ENCODE peak calls at places on chromosome 15, in seven cellular contexts. Y, T, O, E, P, I and A are unnamed samples.

GRCh38 chr15:37199546-37199945 is 99.2 kb upstream of the MEIS2 start:
- DNase-seq in Y (no peak), P (no peak), O (no peak), E (peak), I (no peak), T (no peak), A (no peak)

GRCh38 chr15:68325721-68326120 is 48.2 kb downstream of the FEM1B start:
- DNase-seq in T (no peak), O (peak), I (no peak), E (no peak), P (no peak), Y (no peak), A (no peak)

GRCh38 chr15:28987337-28987736 is 101.6 kb downstream of the APBA2 start:
- DNase-seq in P (no peak), Y (no peak), O (no peak), E (no peak), I (no peak), T (no peak), A (no peak)

GRCh38 chr15:59237119-59237853 is 30.6 kb downstream of the LDHAL6B start:
- DNase-seq in O (no peak), E (no peak), T (no peak), Y (no peak), P (no peak), I (no peak), A (no peak)

GRCh38 chr15:49620174-49620573 is 444 bp downstream of the FAM227B start:
- DNase-seq in T (no peak), O (no peak), I (peak), E (no peak), Y (no peak), P (no peak), A (no peak)

GRCh38 chr15:76258460-76258859 is 52.8 kb downstream of the ETFA start:
- DNase-seq in Y (no peak), I (no peak), O (no peak), P (no peak), E (no peak), T (no peak), A (no peak)

GRCh38 chr15:34055868-34056595 is 17.0 kb upstream of the AVEN start:
- DNase-seq in E (no peak), T (no peak), P (no peak), Y (no peak), O (no peak), I (peak), A (no peak)

GRCh38 chr15:38176155-38176554 is 76.5 kb upstream of the SPRED1 start:
- DNase-seq in Y (no peak), T (no peak), O (peak), P (no peak), E (no peak), I (peak), A (no peak)

GRCh38 chr15:58268746-58269145 is 130.6 kb downstream of the AQP9 start:
- DNase-seq in O (no peak), T (no peak), Y (no peak), P (no peak), E (no peak), I (no peak), A (no peak)

GRCh38 chr15:47717036-47717611 is at the start of gene SEMA6D:
- DNase-seq in T (no peak), Y (no peak), O (peak), P (peak), E (peak), I (peak), A (no peak)

GRCh38 chr15:82648257-82649103 is 1.3 kb upstream of the CPEB1 start:
- DNase-seq in Y (no peak), P (peak), E (no peak), O (no peak), I (no peak), T (no peak), A (no peak)

GRCh38 chr15:33859992-33860545 is 108.2 kb upstream of the CHRM5 start:
- DNase-seq in I (no peak), P (no peak), T (no peak), O (no peak), E (no peak), Y (no peak), A (no peak)

GRCh38 chr15:48096813-48097212 is 24.0 kb upstream of the SLC24A5 start:
- DNase-seq in O (no peak), T (no peak), E (peak), P (no peak), I (peak), Y (no peak), A (no peak)

GRCh38 chr15:68566377-68566954 is 12.3 kb upstream of the CORO2B start:
- DNase-seq in T (no peak), P (no peak), O (no peak), E (no peak), I (no peak), Y (no peak), A (no peak)

GRCh38 chr15:62119224-62119925 is 45.7 kb downstream of the C2CD4B start:
- DNase-seq in P (no peak), E (no peak), Y (no peak), T (no peak), I (peak), O (no peak), A (peak)

GRCh38 chr15:28112962-28113361 is 13.8 kb upstream of the OCA2 start:
- DNase-seq in P (no peak), E (no peak), O (no peak), Y (no peak), T (no peak), I (no peak), A (no peak)

GRCh38 chr15:41772720-41773331 is 1.5 kb upstream of the MAPKBP1 start:
- DNase-seq in T (peak), P (peak), I (peak), O (peak), E (no peak), Y (peak), A (peak)

GRCh38 chr15:58462973-58463663 is 31.3 kb downstream of the LIPC start:
- DNase-seq in P (no peak), E (no peak), O (no peak), T (no peak), I (no peak), Y (no peak), A (no peak)

GRCh38 chr15:28921336-28921735 is 35.6 kb downstream of the APBA2 start:
- DNase-seq in E (no peak), I (no peak), O (no peak), P (no peak), T (no peak), Y (no peak), A (no peak)

GRCh38 chr15:84113919-84114318 is 121.7 kb upstream of the GOLGA6L4 start:
- DNase-seq in T (no peak), O (no peak), P (no peak), E (no peak), Y (no peak), I (no peak), A (no peak)

GRCh38 chr15:95119041-95119440 is 887.7 kb downstream of the MCTP2 start:
- DNase-seq in T (no peak), P (no peak), I (peak), O (no peak), E (no peak), Y (no peak), A (no peak)

GRCh38 chr15:94297543-94297942 is 66.2 kb downstream of the MCTP2 start:
- DNase-seq in O (no peak), P (no peak), E (no peak), Y (no peak), I (no peak), T (no peak), A (peak)

GRCh38 chr15:98794211-98794610 is 145.9 kb downstream of the IGF1R start:
- DNase-seq in P (no peak), O (no peak), Y (no peak), I (no peak), T (no peak), E (no peak), A (no peak)

GRCh38 chr15:100559330-100559729 is 30.6 kb upstream of the CERS3 start:
- DNase-seq in E (no peak), O (no peak), Y (no peak), P (no peak), T (no peak), I (peak), A (no peak)

GRCh38 chr15:90425726-90426346 is 37.8 kb downstream of the IQGAP1 start:
- DNase-seq in I (no peak), O (no peak), P (no peak), T (no peak), Y (no peak), E (no peak), A (no peak)
- H3K27ac ChIP-seq in I (no peak), O (no peak), P (no peak), T (no peak), Y (peak), E (peak), A (no peak)

DNA sequence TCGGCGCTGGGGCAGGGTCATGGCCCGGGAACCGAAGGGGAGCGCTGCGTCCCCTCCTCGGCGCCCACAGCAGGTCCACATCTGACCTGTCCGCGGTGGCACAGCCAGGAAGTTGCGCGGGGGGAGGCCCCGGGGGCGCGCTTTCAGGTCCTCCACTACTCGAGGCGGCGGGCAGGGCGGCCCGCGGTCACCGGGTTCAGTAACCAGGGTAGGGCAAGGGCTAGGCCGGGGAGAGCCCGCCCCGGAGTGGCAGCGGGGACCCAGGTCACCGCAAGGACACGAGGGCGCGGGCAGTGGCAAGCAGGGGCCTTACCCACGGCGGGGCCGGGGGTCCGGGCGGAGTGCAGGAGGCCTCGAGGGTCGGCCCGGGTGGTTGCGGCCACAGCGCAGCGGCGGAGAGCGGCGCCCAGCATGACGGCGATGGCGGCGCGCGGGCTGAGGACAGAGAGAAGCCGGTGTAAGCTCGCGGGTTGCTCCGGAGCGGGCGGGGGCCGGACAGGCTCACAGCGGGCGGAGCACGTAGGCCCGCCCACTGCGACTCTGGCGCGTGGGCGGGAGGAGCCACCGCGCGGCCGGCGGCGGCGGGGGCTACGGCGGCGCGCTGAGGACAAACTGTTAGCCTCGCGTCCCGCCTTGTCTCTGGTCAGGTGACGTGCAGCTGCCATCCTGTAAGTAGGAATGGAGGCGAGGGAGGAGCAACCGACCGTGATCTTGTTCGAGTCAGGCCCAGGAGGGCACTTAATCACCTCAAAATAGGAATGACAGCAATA is at the start of gene COX5A:
- DNase-seq in Y (peak), E (peak), P (peak), T (peak), O (peak), I (peak), A (peak)
- H3K27ac ChIP-seq in Y (peak), E (peak), P (peak), T (peak), O (peak), I (peak), A (peak)

GRCh38 chr15:39613861-39614260 is 33.0 kb downstream of the THBS1 start:
- DNase-seq in T (no peak), P (no peak), I (no peak), E (no peak), Y (no peak), O (no peak), A (no peak)

GRCh38 chr15:39621210-39621609 is 40.3 kb downstream of the THBS1 start:
- DNase-seq in Y (no peak), E (no peak), O (no peak), P (no peak), I (no peak), T (no peak), A (no peak)

GRCh38 chr15:39616731-39617455 is 36.0 kb downstream of the THBS1 start:
- DNase-seq in O (no peak), P (no peak), T (no peak), E (no peak), Y (no peak), I (peak), A (no peak)

GRCh38 chr15:39621961-39622360 is 41.1 kb downstream of the THBS1 start:
- DNase-seq in I (no peak), E (no peak), Y (no peak), O (no peak), T (no peak), P (no peak), A (no peak)

DNA sequence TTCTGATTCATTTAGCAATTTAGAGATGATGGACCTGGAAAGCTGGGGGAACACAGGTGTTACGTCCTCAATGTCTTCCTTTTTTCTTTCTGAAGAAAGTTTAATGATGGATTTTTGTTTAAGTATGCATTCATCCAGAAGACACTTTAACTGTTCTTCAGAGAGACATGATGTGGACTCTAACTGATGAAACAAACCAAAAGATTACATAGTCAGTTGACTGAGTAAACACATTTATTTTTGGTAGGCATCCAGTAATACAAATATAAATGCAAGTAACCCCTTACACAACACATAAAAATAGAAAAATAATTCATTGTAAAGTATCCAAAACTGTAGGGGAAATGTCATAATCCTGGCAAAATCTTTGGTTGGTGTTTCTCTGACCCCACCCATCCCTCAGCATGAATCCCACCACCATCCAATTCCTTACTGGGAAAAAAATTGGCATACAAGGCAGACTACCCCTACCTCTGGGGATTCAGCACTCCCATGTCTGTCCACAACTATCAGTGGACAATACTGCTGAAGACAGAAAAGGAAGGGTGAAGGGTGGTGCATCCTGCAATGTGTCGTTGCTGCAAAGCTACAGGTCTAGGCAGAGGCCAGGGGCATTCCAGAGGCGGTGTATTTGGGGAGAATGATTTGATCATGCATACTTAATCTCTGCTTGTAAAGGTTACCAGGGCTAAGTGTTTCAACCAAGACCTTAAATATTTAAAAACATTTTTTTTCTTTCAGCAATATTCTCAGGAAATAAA is 37.4 kb downstream of the THBS1 start:
- DNase-seq in P (no peak), I (no peak), T (no peak), Y (no peak), O (no peak), E (no peak), A (no peak)
- H3K27ac ChIP-seq in P (no peak), I (no peak), T (no peak), Y (no peak), O (no peak), E (no peak), A (no peak)

GRCh38 chr15:86268558-86268957 is 188.9 kb downstream of the AGBL1 start:
- DNase-seq in E (no peak), T (no peak), P (no peak), O (no peak), I (no peak), Y (no peak), A (no peak)

GRCh38 chr15:86263235-86263634 is 183.6 kb downstream of the AGBL1 start:
- DNase-seq in I (no peak), E (no peak), P (no peak), Y (no peak), O (no peak), T (no peak), A (no peak)

GRCh38 chr15:86266896-86267484 is 187.3 kb downstream of the AGBL1 start:
- DNase-seq in E (no peak), Y (no peak), P (no peak), T (no peak), I (no peak), O (no peak), A (no peak)

GRCh38 chr15:86273309-86273708 is 193.6 kb downstream of the AGBL1 start:
- DNase-seq in O (no peak), I (no peak), P (no peak), Y (no peak), E (no peak), T (no peak), A (no peak)

DNA sequence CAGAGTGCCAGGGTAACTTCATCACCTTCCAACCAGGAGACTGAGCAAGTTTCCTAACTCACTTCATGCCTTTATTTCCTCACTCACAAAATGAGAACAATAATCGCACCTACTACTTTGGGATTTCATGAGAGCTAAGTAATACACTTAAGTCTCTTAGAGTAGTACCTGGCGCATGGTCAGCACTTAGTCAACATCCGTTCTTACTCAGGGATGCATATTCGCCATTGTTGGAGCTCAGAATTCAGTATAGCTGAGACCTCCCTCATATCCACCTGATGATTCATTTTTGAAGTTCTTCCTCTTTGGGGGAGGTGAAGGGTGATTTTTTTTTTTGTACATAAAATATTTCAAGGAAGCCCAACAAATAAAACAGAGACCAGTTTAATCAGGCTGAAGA is 188.2 kb downstream of the AGBL1 start:
- DNase-seq in P (no peak), O (no peak), I (no peak), T (no peak), E (no peak), Y (no peak), A (no peak)
- H3K27ac ChIP-seq in P (no peak), O (no peak), I (no peak), T (no peak), E (no peak), Y (no peak), A (no peak)

DNA sequence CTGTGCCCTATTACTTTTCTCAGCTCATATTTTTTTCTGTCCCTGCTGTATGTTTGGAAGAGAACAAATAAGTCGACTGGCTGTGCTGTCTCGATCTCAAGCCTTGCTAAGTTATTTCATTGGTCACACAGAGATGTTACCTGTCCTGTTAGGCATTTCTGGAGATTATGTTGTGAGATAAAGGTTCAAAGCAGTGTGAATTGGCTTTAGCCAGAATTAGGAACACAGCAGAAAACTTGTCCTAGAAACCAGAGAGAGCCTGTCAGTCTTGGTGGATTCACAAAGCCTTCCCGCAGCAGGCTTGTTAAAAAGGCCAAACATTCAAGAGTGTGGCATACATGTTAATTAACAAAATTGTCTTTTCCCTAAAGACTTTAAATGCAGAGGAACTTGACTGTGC is 25.0 kb downstream of the ABHD2 start:
- DNase-seq in Y (no peak), T (no peak), E (no peak), O (no peak), I (no peak), P (no peak), A (no peak)
- H3K27ac ChIP-seq in Y (no peak), T (no peak), E (peak), O (peak), I (no peak), P (peak), A (no peak)

GRCh38 chr15:89662893-89663673 is 7.8 kb upstream of the KIF7 start:
- DNase-seq in O (peak), E (no peak), I (peak), P (no peak), Y (no peak), T (no peak), A (no peak)
- H3K27ac ChIP-seq in O (peak), E (no peak), I (peak), P (peak), Y (no peak), T (no peak), A (no peak)

GRCh38 chr15:66622677-66623076 is 56.9 kb upstream of the LCTL start:
- DNase-seq in T (no peak), Y (no peak), I (no peak), O (no peak), P (no peak), E (no peak), A (no peak)
- H3K27ac ChIP-seq in T (no peak), Y (no peak), I (no peak), O (no peak), P (no peak), E (no peak), A (no peak)

GRCh38 chr15:85588657-85589056 is 206.1 kb downstream of the KLHL25 start:
- DNase-seq in O (no peak), P (no peak), T (no peak), Y (no peak), I (peak), E (no peak), A (no peak)

GRCh38 chr15:85593809-85594441 is 200.8 kb downstream of the KLHL25 start:
- DNase-seq in T (no peak), E (no peak), O (no peak), Y (no peak), P (no peak), I (no peak), A (no peak)

GRCh38 chr15:85589873-85590272 is 204.9 kb downstream of the KLHL25 start:
- DNase-seq in I (peak), P (no peak), E (no peak), Y (no peak), T (no peak), O (no peak), A (no peak)

GRCh38 chr15:85592148-85592547 is 202.6 kb downstream of the KLHL25 start:
- DNase-seq in I (peak), O (no peak), Y (no peak), E (no peak), P (peak), T (no peak), A (no peak)

GRCh38 chr15:85591622-85592021 is 203.1 kb downstream of the KLHL25 start:
- DNase-seq in Y (no peak), E (no peak), P (no peak), I (no peak), O (no peak), T (no peak), A (no peak)
- H3K27ac ChIP-seq in Y (no peak), E (no peak), P (no peak), I (no peak), O (peak), T (no peak), A (no peak)